ENCODE peak calls at places on chromosomes 7 and 10, in four cellular contexts. C is HCT116, P is Panc1, M is K562. U is an unnamed sample.
A peak's percentile ranks its signal among the peaks of the same experiment; 100 is the strongest.

GRCh38 chr10:16989826-16990293 is 139.8 kb downstream of the CUBN start:
- DNase-seq in M (no peak), C (no peak), P (no peak), U (no peak)

GRCh38 chr10:33291053-33291592 is 43.3 kb downstream of the NRP1 start:
- DNase-seq in C (no peak), M (no peak), P (no peak), U (peak; percentile 43)

GRCh38 chr10:76353124-76353851 is 921.9 kb downstream of the LRMDA start:
- DNase-seq in P (no peak), M (no peak), C (no peak), U (no peak)

GRCh38 chr7:141262101-141262819 is 188.4 kb downstream of the TMEM178B start:
- DNase-seq in C (no peak), M (no peak), P (no peak), U (no peak)

GRCh38 chr10:79610601-79611191 is at the start of gene SFTPA1:
- DNase-seq in P (no peak), M (no peak), C (no peak), U (no peak)

GRCh38 chr7:17548014-17548653 is 249.7 kb downstream of the AHR start:
- DNase-seq in P (no peak), C (no peak), M (no peak), U (peak; percentile 10)

GRCh38 chr7:137454169-137455166 is 110.9 kb upstream of the PTN start:
- DNase-seq in C (no peak), M (peak; percentile 32), P (peak; percentile 20), U (peak; percentile 24)

GRCh38 chr10:88582806-88583583 is at the start of gene RNLS:
- DNase-seq in C (no peak), P (peak; percentile 30), M (peak; percentile 13), U (no peak)

GRCh38 chr7:20737840-20738448 is 48.7 kb downstream of the SP8 start:
- DNase-seq in C (no peak), M (no peak), P (no peak), U (peak; percentile 72)

GRCh38 chr7:117270371-117270770 is 52.5 kb downstream of the WNT2 start:
- DNase-seq in C (no peak), P (no peak), M (no peak), U (no peak)

GRCh38 chr7:53245721-53246120 is 210.3 kb downstream of the POM121L12 start:
- DNase-seq in M (no peak), C (no peak), P (no peak), U (no peak)

GRCh38 chr10:132748545-132749427 is 37.2 kb downstream of the NKX6-2 start:
- DNase-seq in P (no peak), C (no peak), M (no peak), U (no peak)

GRCh38 chr10:8279598-8279997 is 225.1 kb downstream of the GATA3 start:
- DNase-seq in C (no peak), P (no peak), M (no peak), U (peak; percentile 5)

GRCh38 chr10:43855667-43856210 is 207.1 kb upstream of the ZNF32 start:
- DNase-seq in C (no peak), P (no peak), M (no peak), U (no peak)

DNA sequence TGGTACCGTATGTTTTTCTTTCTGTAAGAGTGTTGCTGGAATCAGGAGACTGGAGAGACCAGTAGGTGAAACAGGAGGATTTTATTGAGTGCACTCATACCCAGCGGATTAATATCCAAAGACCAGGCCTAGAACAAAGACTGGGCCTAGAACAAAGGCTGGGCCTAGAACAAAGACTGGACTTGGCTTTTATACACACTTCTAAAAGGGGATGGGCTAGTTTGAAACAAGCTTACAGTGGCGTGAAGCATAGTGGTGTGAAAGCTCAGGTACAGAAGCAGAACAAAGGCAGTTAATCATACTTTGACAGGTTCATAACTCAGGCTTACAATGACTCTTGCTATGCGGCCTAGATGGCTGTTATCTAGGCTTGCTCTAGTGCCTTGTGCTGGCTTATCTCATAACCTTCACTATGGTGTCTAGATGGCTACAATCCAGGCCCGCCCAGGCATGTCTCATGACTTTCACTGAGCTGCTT is 67.7 kb downstream of the TRIM24 start:
- DNase-seq in C (peak; percentile 31), M (peak; percentile 56), P (peak; percentile 4), U (peak; percentile 25)
- TF ChIP-seq TCF7L2 in C (no peak), M (peak; percentile 23), P (no peak), U (no peak)

DNA sequence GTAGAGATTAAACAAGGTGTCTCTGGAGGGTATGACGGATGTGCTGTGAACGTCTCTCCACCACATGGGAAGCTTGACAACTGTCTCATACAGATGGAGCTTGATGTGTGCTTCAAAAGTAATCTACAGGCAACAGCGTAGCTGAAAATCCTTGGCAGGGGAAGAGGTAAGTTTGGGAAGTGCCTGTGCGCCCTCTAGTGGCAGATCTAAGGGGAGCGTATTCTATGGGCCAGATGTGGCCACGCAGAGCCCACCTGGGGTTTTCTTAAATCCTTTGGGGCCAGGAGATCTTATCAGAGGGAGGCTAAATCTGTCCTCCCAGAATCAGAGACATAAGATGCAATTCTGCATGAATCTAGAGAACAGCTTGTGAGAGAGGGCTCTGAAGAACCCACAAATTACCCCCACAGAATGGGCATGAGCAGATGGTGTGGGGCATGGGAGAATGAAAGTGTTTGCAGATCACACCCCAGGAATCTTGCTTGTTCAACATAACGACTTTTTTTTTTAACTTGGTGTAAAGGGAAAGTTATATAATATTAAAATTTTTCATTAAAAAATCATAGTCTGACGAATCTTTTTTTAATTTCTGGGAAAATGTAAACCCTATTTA is 91.2 kb upstream of the MPP7 start:
- DNase-seq in C (peak; percentile 69), M (peak; percentile 62), P (peak; percentile 50), U (peak; percentile 49)
- TF ChIP-seq TCF7L2 in C (no peak), M (no peak), P (no peak), U (no peak)

DNA sequence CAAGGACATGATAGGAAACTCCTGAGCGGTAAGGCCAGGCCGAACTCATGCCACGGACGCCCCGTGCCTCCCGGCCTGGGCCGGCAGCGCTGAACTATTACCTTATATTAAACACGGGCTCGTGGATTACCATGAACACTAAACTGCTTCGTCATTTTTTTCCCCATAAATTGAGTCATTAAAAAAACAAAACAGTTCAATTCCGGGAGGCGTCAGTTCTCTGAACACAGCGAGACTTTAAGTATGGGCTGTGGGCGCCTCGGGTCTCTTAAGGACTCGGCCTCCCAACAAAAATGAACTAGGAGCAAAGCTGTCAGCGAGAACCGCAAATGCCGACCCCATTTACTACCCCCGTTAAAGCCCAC is 519 bp downstream of the PITRM1 start:
- DNase-seq in M (no peak), P (peak; percentile 5), C (peak; percentile 6), U (peak; percentile 9)
- TF ChIP-seq TCF7L2 in M (no peak), P (no peak), C (no peak), U (no peak)

GRCh38 chr7:54542920-54543539 is 855 bp downstream of the VSTM2A start:
- DNase-seq in M (no peak), C (no peak), P (no peak), U (no peak)

GRCh38 chr7:54541941-54542618 is at the start of gene VSTM2A:
- DNase-seq in P (no peak), M (no peak), C (no peak), U (no peak)

DNA sequence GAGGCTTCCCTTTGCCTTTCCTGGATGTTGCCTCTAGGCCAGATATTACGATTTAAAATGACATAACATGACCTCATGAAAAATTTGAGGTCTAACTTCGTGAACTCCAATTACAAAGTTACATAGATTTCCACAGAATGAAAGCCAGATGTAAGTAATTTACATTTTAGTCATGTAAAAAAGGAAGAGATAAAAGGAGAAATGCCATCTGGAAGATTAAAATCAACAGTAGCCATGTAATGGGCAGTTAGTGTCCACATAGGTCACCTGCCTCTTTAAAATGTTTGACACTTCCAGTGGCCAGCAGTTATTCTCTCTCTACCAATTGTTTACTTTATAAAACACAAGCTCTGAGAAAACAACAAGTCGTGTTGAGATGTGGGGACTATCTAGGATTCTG is 4.1 kb upstream of the VSTM2A start:
- DNase-seq in P (no peak), C (no peak), M (no peak), U (no peak)
- TF ChIP-seq TCF7L2 in P (no peak), C (no peak), M (no peak), U (no peak)

GRCh38 chr7:28784166-28784870 is 173.8 kb downstream of the TRIL start:
- DNase-seq in P (no peak), M (no peak), C (no peak), U (no peak)
- TF ChIP-seq TCF7L2 in P (no peak), M (no peak), C (no peak), U (no peak)

DNA sequence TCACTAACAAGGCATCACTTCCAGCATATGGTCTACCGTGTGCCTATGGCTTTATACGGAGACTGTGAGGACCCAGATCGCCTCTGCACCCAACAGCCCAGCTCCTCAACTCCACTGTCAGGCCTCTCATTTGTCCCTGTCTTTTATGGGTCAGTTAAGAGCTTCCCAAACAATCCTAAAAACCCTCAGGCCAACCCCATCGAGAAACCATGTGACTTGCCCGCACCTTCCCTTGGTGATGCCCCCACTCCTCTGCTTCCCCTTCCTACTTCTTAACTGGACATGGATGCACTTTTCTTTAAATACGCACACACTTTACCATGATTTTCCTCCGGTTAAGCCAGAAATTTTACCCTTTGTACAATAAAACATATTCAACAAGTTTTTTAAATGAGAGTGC is 46.8 kb downstream of the BAIAP2L1 start:
- DNase-seq in C (no peak), P (no peak), M (no peak), U (no peak)
- TF ChIP-seq TCF7L2 in C (no peak), P (no peak), M (no peak), U (no peak)

DNA sequence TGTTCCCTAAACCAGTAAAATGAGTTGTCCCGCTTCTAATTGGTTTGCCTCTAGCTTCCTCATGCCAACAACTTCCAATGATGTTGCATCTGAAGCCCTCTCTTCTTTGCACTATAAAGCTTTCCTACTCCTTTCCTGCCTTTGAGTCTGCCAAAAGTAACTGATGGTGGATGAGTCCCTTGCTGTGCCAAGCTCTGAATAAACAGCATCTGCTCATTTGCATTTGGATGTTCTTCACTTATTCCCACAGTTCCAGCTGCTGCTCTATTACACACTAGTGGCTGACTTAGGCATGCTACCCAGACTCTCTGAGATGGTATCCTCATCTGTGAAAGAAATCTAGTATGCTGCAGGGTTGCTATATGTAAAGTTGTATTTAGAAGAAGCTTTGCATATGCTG is 24.9 kb downstream of the SFR1 start:
- DNase-seq in C (no peak), M (no peak), P (no peak), U (no peak)
- TF ChIP-seq TCF7L2 in C (no peak), M (no peak), P (no peak), U (no peak)

U was measured in HepG2.